ENCODE peak calls at places on chromosomes 4 and X, in eight cellular contexts. B, J, L, V, D, X, G and S are unnamed samples.

GRCh38 chr4:8296491-8296890 is 26.9 kb downstream of the HTRA3 start:
- DNase-seq in B (no peak), J (no peak), L (peak; percentile 45), V (no peak), D (no peak), X (no peak), G (no peak), S (no peak)

GRCh38 chrX:40945366-40945713 is 139.9 kb upstream of the USP9X start:
- DNase-seq in B (peak; percentile 5), J (no peak), L (no peak), V (no peak), D (peak; percentile 87), X (peak; percentile 76), G (no peak), S (no peak)

GRCh38 chr4:156924774-156925173 is 46.8 kb downstream of the PDGFC start:
- DNase-seq in B (no peak), J (no peak), L (no peak), V (no peak), D (no peak), X (no peak), G (no peak), S (no peak)

GRCh38 chr4:99943904-99944437 is 2.4 kb downstream of the DNAJB14 start:
- DNase-seq in B (no peak), J (no peak), L (no peak), V (no peak), D (no peak), X (no peak), G (no peak), S (no peak)

GRCh38 chr4:48275247-48275646 is 5.6 kb upstream of the TEC start:
- DNase-seq in B (no peak), J (no peak), L (no peak), V (peak; percentile 75), D (no peak), X (no peak), G (no peak), S (no peak)

GRCh38 chr4:174398728-174399127 is 115.0 kb downstream of the CEP44 start:
- DNase-seq in B (no peak), J (no peak), L (no peak), V (no peak), D (peak; percentile 77), X (peak; percentile 22), G (no peak), S (no peak)

GRCh38 chrX:149718757-149719156 is 6.9 kb downstream of the MAGEA11 start:
- DNase-seq in B (no peak), J (no peak), L (no peak), V (no peak), D (no peak), X (no peak), G (no peak), S (no peak)

GRCh38 chr4:48490012-48490679 is at the start of gene ZAR1:
- DNase-seq in B (no peak), J (no peak), L (peak; percentile 45), V (peak; percentile 62), D (no peak), X (no peak), G (no peak), S (no peak)

GRCh38 chr4:139229534-139230039 is 50.4 kb downstream of the MGARP start:
- DNase-seq in B (peak; percentile 34), J (no peak), L (no peak), V (peak; percentile 79), D (peak; percentile 43), X (peak; percentile 64), G (no peak), S (no peak)

GRCh38 chr4:815464-816146 is 10.3 kb downstream of the CPLX1 start:
- DNase-seq in B (no peak), J (no peak), L (no peak), V (no peak), D (no peak), X (no peak), G (no peak), S (no peak)

GRCh38 chrX:111119341-111119740 is 23.4 kb downstream of the PAK3 start:
- DNase-seq in B (no peak), J (no peak), L (no peak), V (no peak), D (no peak), X (no peak), G (no peak), S (no peak)

GRCh38 chrX:135984220-135984619 is 1.0 kb upstream of the SLC9A6 start:
- DNase-seq in B (no peak), J (no peak), L (no peak), V (no peak), D (no peak), X (no peak), G (no peak), S (no peak)

GRCh38 chr4:140533951-140534480 is 10.0 kb downstream of the ELMOD2 start:
- DNase-seq in B (no peak), J (no peak), L (no peak), V (no peak), D (peak; percentile 85), X (no peak), G (no peak), S (no peak)

GRCh38 chrX:16978193-16978984 is 31.9 kb downstream of the REPS2 start:
- DNase-seq in B (no peak), J (no peak), L (no peak), V (no peak), D (no peak), X (no peak), G (no peak), S (no peak)

GRCh38 chr4:62344915-62345314 is 1144.8 kb downstream of the ADGRL3 start:
- DNase-seq in B (no peak), J (no peak), L (no peak), V (no peak), D (no peak), X (no peak), G (no peak), S (no peak)

GRCh38 chrX:37685452-37686347 is at the start of gene XK:
- DNase-seq in B (peak; percentile 16), J (peak; percentile 53), L (peak; percentile 79), V (peak; percentile 74), D (peak; percentile 20), X (peak; percentile 1), G (peak; percentile 33), S (peak; percentile 77)

GRCh38 chrX:106484233-106484632 is 127.5 kb upstream of the RADX start:
- DNase-seq in B (no peak), J (no peak), L (no peak), V (no peak), D (no peak), X (no peak), G (no peak), S (no peak)

GRCh38 chr4:3233391-3234071 is 15.4 kb upstream of the MSANTD1 start:
- DNase-seq in B (no peak), J (no peak), L (no peak), V (peak; percentile 30), D (peak; percentile 16), X (no peak), G (no peak), S (no peak)

DNA sequence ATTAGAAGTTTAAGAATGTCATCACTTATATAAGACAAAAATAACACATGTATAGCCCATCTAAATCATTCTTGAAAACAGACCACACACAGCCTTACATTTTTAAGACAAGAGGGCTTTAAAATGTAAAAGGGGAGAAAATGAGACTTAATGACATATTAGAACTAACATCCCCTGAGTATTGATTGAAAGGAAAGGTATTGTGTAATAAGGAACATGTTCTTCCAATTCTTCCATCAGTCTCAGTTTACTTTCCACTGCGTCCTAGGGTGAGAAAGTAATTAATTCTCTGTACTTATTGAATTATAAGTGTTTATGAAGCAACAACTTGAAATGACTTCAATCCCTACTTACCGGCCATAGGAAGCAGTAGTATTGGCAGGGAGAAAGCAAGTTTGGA is 202.8 kb upstream of the SPRY1 start:
- DNase-seq in B (no peak), J (no peak), L (no peak), V (no peak), D (no peak), X (no peak), G (no peak), S (no peak)
- H3K27ac ChIP-seq in B (no peak overlapping the region), J (no peak overlapping the region), L (no peak overlapping the region), V (no peak overlapping the region), D (no peak overlapping the region), X (no peak overlapping the region), G (no peak overlapping the region), S (no peak overlapping the region)

DNA sequence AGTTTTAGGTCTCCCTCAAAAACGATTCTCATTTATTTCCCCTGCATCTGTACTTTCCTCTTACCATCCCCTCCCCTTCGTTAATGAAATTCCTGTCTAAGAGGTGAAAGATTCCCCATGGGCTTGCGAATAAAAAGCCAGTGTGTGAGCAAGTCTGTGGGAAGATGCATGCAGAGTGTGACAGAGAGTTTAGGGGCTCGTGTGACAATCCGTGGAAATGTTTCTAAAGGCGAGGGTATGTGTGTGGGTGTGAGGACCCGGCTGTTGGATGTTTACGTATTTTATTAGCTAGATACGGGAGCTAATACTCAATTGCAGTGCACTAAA is 716 bp upstream of the HOPX start:
- DNase-seq in B (no peak), J (no peak), L (no peak), V (no peak), D (no peak), X (no peak), G (no peak), S (no peak)
- H3K4me3 ChIP-seq in B (no peak overlapping the region), J (no peak overlapping the region), L (no peak overlapping the region), V (no peak overlapping the region), D (no peak overlapping the region), X (no peak overlapping the region), G (peak overlapping the region; percentile 48), S (peak overlapping the region; percentile 51)

DNA sequence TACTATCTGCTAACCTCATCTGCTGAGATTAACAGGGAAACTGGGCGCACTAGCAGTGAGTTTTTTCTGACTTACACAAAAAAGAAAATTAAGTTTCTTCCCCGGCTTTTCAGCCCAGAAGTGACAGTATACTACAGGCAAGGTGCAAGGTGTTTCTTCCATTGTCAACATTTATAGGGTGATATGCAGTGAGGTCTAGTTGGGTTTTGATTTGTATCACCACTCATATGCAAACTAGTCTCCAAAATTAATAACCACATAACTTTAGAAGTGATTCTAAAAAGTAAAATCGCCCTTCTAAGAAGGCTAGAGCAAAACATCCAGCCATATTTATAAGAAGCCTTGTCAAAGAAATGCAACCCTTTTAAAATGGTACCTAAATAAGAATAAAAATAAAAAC is 640.1 kb downstream of the ARAP2 start:
- DNase-seq in B (no peak), J (no peak), L (no peak), V (no peak), D (no peak), X (no peak), G (no peak), S (no peak)
- TF ChIP-seq CTCF in B (no peak), J (no peak), L (no peak), V (no peak), D (no peak), X (no peak), G (no peak), S (no peak)

GRCh38 chr4:85968945-85969830 is 390.7 kb downstream of the MAPK10 start:
- DNase-seq in B (no peak), J (no peak), L (no peak), V (peak; percentile 73), D (peak; percentile 77), X (peak; percentile 82), G (no peak), S (no peak)

GRCh38 chr4:85966308-85966882 is 393.5 kb downstream of the MAPK10 start:
- DNase-seq in B (no peak), J (no peak), L (no peak), V (no peak), D (peak; percentile 4), X (peak; percentile 49), G (no peak), S (no peak)

GRCh38 chr4:85965529-85965928 is 394.3 kb downstream of the MAPK10 start:
- DNase-seq in B (no peak), J (no peak), L (no peak), V (no peak), D (no peak), X (no peak), G (no peak), S (no peak)

GRCh38 chr4:85970535-85970934 is 389.3 kb downstream of the MAPK10 start:
- DNase-seq in B (no peak), J (no peak), L (no peak), V (no peak), D (no peak), X (no peak), G (no peak), S (no peak)

GRCh38 chr4:85967872-85968271 is 392.0 kb downstream of the MAPK10 start:
- DNase-seq in B (no peak), J (no peak), L (no peak), V (no peak), D (peak; percentile 60), X (no peak), G (no peak), S (no peak)
- H3K27ac ChIP-seq in B (no peak overlapping the region), J (no peak overlapping the region), L (no peak overlapping the region), V (no peak overlapping the region), D (no peak overlapping the region), X (no peak overlapping the region), G (no peak overlapping the region), S (no peak overlapping the region)